ENCODE peak calls at places on chromosomes 12 and 14, in four cellular contexts. One of them, this sample, is unnamed.

GRCh38 chr12:96053476-96054261 is 18.3 kb upstream of the LTA4H start:
- DNase-seq in B cell: no peak
- DNase-seq in lower lobe of right lung: no peak
- DNase-seq in cerebellum: no peak
- DNase-seq in this sample: no peak

GRCh38 chr12:94586589-94587259 is 63.6 kb downstream of the TMCC3 start:
- DNase-seq in lower lobe of right lung: no peak
- DNase-seq in cerebellum: peak
- DNase-seq in B cell: no peak
- DNase-seq in this sample: no peak

GRCh38 chr14:73231874-73232851 is 5.1 kb upstream of the PAPLN start:
- DNase-seq in B cell: no peak
- DNase-seq in cerebellum: no peak
- DNase-seq in lower lobe of right lung: peak
- DNase-seq in this sample: no peak

GRCh38 chr12:92827836-92828431 is 101.2 kb downstream of the EEA1 start:
- DNase-seq in B cell: peak
- DNase-seq in lower lobe of right lung: no peak
- DNase-seq in cerebellum: no peak
- DNase-seq in this sample: no peak

GRCh38 chr14:75527449-75528163 is 5.3 kb downstream of the BATF start:
- DNase-seq in B cell: no peak
- DNase-seq in cerebellum: no peak
- DNase-seq in lower lobe of right lung: no peak
- DNase-seq in this sample: no peak

GRCh38 chr14:70896981-70897380 is 10.3 kb upstream of the PCNX1 start:
- DNase-seq in cerebellum: no peak
- DNase-seq in lower lobe of right lung: no peak
- DNase-seq in B cell: no peak
- DNase-seq in this sample: no peak

GRCh38 chr12:117119592-117120198 is 20.5 kb upstream of the TESC start:
- DNase-seq in cerebellum: no peak
- DNase-seq in lower lobe of right lung: no peak
- DNase-seq in B cell: no peak
- DNase-seq in this sample: peak

GRCh38 chr12:10406725-10407124 is 2.8 kb downstream of the KLRC4 start:
- DNase-seq in cerebellum: no peak
- DNase-seq in B cell: no peak
- DNase-seq in lower lobe of right lung: no peak
- DNase-seq in this sample: no peak

GRCh38 chr14:26960049-26960688 is 362.3 kb upstream of the NOVA1 start:
- DNase-seq in cerebellum: no peak
- DNase-seq in B cell: no peak
- DNase-seq in lower lobe of right lung: no peak
- DNase-seq in this sample: no peak

This sample was measured in chondrocyte.